ENCODE peak calls at places on chromosomes 16 and 17, in seven cellular contexts. Y is osteocyte, Z is GM12892, F is BJ, I is HS-5, V is Ammon's horn, C is fibroblast of lung. Q is an unnamed sample.

GRCh38 chr17:45123930-45124796 is 8.2 kb downstream of the PLCD3 start:
- DNase-seq in I (peak), Y (no peak), C (peak), V (no peak), Z (no peak), F (no peak), Q (no peak)

GRCh38 chr16:9012848-9013507 is 49.3 kb upstream of the USP7 start:
- DNase-seq in V (peak), C (peak), Z (no peak), I (no peak), Y (no peak), F (no peak), Q (no peak)

GRCh38 chr17:226108-226772 is 44.8 kb upstream of the DOC2B start:
- DNase-seq in C (no peak), I (no peak), V (no peak), F (no peak), Y (no peak), Z (no peak), Q (no peak)

GRCh38 chr17:74601944-74602572 is 10.0 kb upstream of the CD300LD start:
- DNase-seq in V (peak), I (no peak), Y (no peak), Z (no peak), F (no peak), C (peak), Q (no peak)

GRCh38 chr17:21248495-21248894 is 4.7 kb downstream of the NATD1 start:
- DNase-seq in Y (no peak), F (no peak), Z (no peak), C (no peak), I (no peak), V (no peak), Q (no peak)

GRCh38 chr17:59427425-59427921 is 96.0 kb downstream of the YPEL2 start:
- DNase-seq in V (peak), Y (no peak), C (peak), I (peak), F (no peak), Z (no peak), Q (peak)

GRCh38 chr17:57599271-57600045 is 145.6 kb downstream of the CCDC182 start:
- DNase-seq in Y (no peak), C (no peak), F (no peak), Z (no peak), I (no peak), V (no peak), Q (no peak)

GRCh38 chr16:67339453-67339852 is 12.8 kb downstream of the LRRC36 start:
- DNase-seq in Z (no peak), Y (no peak), I (peak), F (no peak), V (no peak), C (peak), Q (no peak)

GRCh38 chr17:79622776-79623175 is 11.9 kb upstream of the RBFOX3 start:
- DNase-seq in I (no peak), F (no peak), C (no peak), Z (no peak), Y (peak), V (no peak), Q (no peak)

GRCh38 chr17:45681706-45682105 is 102.4 kb upstream of the CRHR1 start:
- DNase-seq in I (no peak), F (no peak), Z (no peak), V (no peak), C (no peak), Y (no peak), Q (no peak)

GRCh38 chr16:85334718-85335583 is 222.7 kb upstream of the CIBAR2 start:
- DNase-seq in V (no peak), Z (no peak), C (peak), I (no peak), F (no peak), Y (no peak), Q (no peak)

GRCh38 chr16:62041401-62041800 is 5.2 kb upstream of the CDH8 start:
- DNase-seq in I (peak), F (no peak), C (peak), V (peak), Y (no peak), Z (no peak), Q (peak)

GRCh38 chr16:14097182-14097951 is 26.2 kb downstream of the MRTFB start:
- DNase-seq in V (no peak), C (no peak), F (no peak), I (no peak), Z (no peak), Y (no peak), Q (no peak)

GRCh38 chr17:496761-497586 is 144.4 kb upstream of the RPH3AL start:
- DNase-seq in Y (no peak), C (peak), I (no peak), V (no peak), Z (no peak), F (no peak), Q (no peak)

GRCh38 chr17:65041518-65041917 is 15.0 kb downstream of the GNA13 start:
- DNase-seq in I (no peak), C (no peak), Y (no peak), Z (no peak), V (no peak), F (no peak), Q (no peak)

GRCh38 chr16:70712942-70713341 is 27.1 kb upstream of the MTSS2 start:
- DNase-seq in V (peak), C (no peak), I (no peak), Y (no peak), Z (no peak), F (no peak), Q (no peak)

GRCh38 chr17:40497704-40498103 is 3.7 kb downstream of the TNS4 start:
- DNase-seq in Z (no peak), V (no peak), I (no peak), Y (no peak), C (no peak), F (no peak), Q (no peak)

GRCh38 chr17:31155208-31155810 is 60.5 kb downstream of the NF1 start:
- DNase-seq in F (no peak), I (no peak), Y (no peak), Z (no peak), C (peak), V (no peak), Q (no peak)

GRCh38 chr16:68396481-68396880 is 51.8 kb downstream of the SMPD3 start:
- DNase-seq in Z (no peak), Y (no peak), F (no peak), V (no peak), C (peak), I (no peak), Q (no peak)

GRCh38 chr17:50848039-50848438 is 12.7 kb downstream of the WFIKKN2 start:
- DNase-seq in V (no peak), Z (no peak), C (no peak), F (no peak), I (no peak), Y (peak), Q (no peak)

GRCh38 chr17:1485748-1486376 is 6.6 kb downstream of the MYO1C start:
- DNase-seq in Z (peak), Y (peak), V (no peak), I (no peak), F (no peak), C (peak), Q (no peak)

GRCh38 chr16:69497876-69498596 is 67.7 kb upstream of the NFAT5 start:
- DNase-seq in I (no peak), Z (no peak), V (no peak), C (no peak), F (no peak), Y (no peak), Q (no peak)

GRCh38 chr17:4594406-4595349 is 10.3 kb downstream of the SMTNL2 start:
- DNase-seq in Y (no peak), Z (peak), V (peak), C (no peak), F (no peak), I (no peak), Q (no peak)

GRCh38 chr16:49857423-49858181 is 1.7 kb upstream of the ZNF423 start:
- DNase-seq in Y (no peak), I (no peak), V (no peak), C (peak), Z (peak), F (no peak), Q (no peak)

GRCh38 chr16:827513-827912 is 27.0 kb upstream of the GNG13 start:
- DNase-seq in V (no peak), I (no peak), Z (no peak), C (no peak), F (no peak), Y (no peak), Q (no peak)

GRCh38 chr16:4936991-4937781 is at the start of gene PPL:
- DNase-seq in Z (peak), I (no peak), F (no peak), V (no peak), C (no peak), Y (no peak), Q (no peak)

GRCh38 chr16:88767546-88767945 is 17.5 kb downstream of the PIEZO1 start:
- DNase-seq in V (no peak), Y (no peak), Z (no peak), C (no peak), F (no peak), I (no peak), Q (no peak)

GRCh38 chr16:25872369-25873070 is 180.8 kb downstream of the HS3ST4 start:
- DNase-seq in F (no peak), V (no peak), C (no peak), Y (no peak), Z (no peak), I (no peak), Q (no peak)

GRCh38 chr17:3723188-3723555 is 531 bp upstream of the HASPIN start:
- DNase-seq in I (no peak), V (no peak), C (no peak), Z (no peak), Y (no peak), F (no peak), Q (no peak)

GRCh38 chr17:73205326-73205980 is 12.6 kb downstream of the COG1 start:
- DNase-seq in Y (no peak), F (no peak), Z (no peak), I (no peak), V (no peak), C (no peak), Q (no peak)

Q was measured in globus pallidus.